ENCODE peak calls at places on chromosomes 16 and 17, in six cellular contexts. M is lower lobe of right lung, O is cardiac fibroblast, S is K562, F is H1, H is prostate gland. D is an unnamed sample.

GRCh38 chr16:4327782-4328579 is 12.1 kb downstream of the GLIS2 start:
- DNase-seq in M (peak; percentile 84), O (peak; percentile 84), S (peak; percentile 44), F (no peak), H (peak; percentile 62), D (peak; percentile 85)

GRCh38 chr16:3099732-3100499 is 822 bp upstream of the ZSCAN10 start:
- DNase-seq in M (peak; percentile 97), O (peak; percentile 91), S (peak; percentile 98), F (peak; percentile 86), H (peak; percentile 91), D (peak; percentile 91)

GRCh38 chr17:14813649-14814048 is 451.5 kb downstream of the PMP22 start:
- DNase-seq in M (peak; percentile 68), O (peak; percentile 22), S (peak; percentile 47), F (peak; percentile 82), H (no peak), D (peak; percentile 59)

GRCh38 chr16:52725461-52725860 is 178.5 kb upstream of the TOX3 start:
- DNase-seq in M (no peak), O (no peak), S (no peak), F (no peak), H (no peak), D (no peak)

GRCh38 chr16:85173077-85173980 is 61.1 kb upstream of the CIBAR2 start:
- DNase-seq in M (peak; percentile 44), O (peak; percentile 84), S (peak; percentile 80), F (no peak), H (no peak), D (no peak)

GRCh38 chr17:65556014-65556909 is 5.2 kb downstream of the AXIN2 start:
- DNase-seq in M (peak; percentile 89), O (peak; percentile 74), S (peak; percentile 64), F (no peak), H (peak; percentile 79), D (peak; percentile 93)

GRCh38 chr17:9050801-9051401 is 29.6 kb downstream of the NTN1 start:
- DNase-seq in M (no peak), O (no peak), S (no peak), F (peak; percentile 41), H (peak; percentile 19), D (no peak)

GRCh38 chr17:49015924-49016774 is 19.0 kb downstream of the IGF2BP1 start:
- DNase-seq in M (no peak), O (peak; percentile 44), S (no peak), F (no peak), H (no peak), D (no peak)

GRCh38 chr17:80612997-80613731 is 68.5 kb downstream of the RPTOR start:
- DNase-seq in M (no peak), O (no peak), S (no peak), F (no peak), H (no peak), D (no peak)

GRCh38 chr17:37068266-37068665 is 119.5 kb downstream of the AATF start:
- DNase-seq in M (no peak), O (no peak), S (no peak), F (no peak), H (no peak), D (no peak)

GRCh38 chr16:81650982-81651562 is 128.0 kb upstream of the PLCG2 start:
- DNase-seq in M (peak; percentile 74), O (peak; percentile 66), S (peak; percentile 74), F (no peak), H (peak; percentile 36), D (peak; percentile 87)

GRCh38 chr16:4297480-4297879 is 18.4 kb upstream of the GLIS2 start:
- DNase-seq in M (no peak), O (no peak), S (no peak), F (no peak), H (no peak), D (no peak)

GRCh38 chr17:8695916-8696415 is 48.7 kb downstream of the CCDC42 start:
- DNase-seq in M (no peak), O (no peak), S (no peak), F (no peak), H (no peak), D (no peak)

GRCh38 chr16:28276301-28276700 is 16.0 kb upstream of the SBK1 start:
- DNase-seq in M (no peak), O (no peak), S (no peak), F (no peak), H (no peak), D (no peak)

GRCh38 chr17:76721463-76721862 is 4.9 kb downstream of the JMJD6 start:
- DNase-seq in M (no peak), O (no peak), S (no peak), F (no peak), H (no peak), D (no peak)

GRCh38 chr17:70297397-70297796 is 128.1 kb downstream of the KCNJ2 start:
- DNase-seq in M (no peak), O (no peak), S (no peak), F (no peak), H (no peak), D (no peak)
- TF ChIP-seq CTCF in M (no peak), O (no peak), S (no peak), F (no peak), H (no peak), D (no peak)

DNA sequence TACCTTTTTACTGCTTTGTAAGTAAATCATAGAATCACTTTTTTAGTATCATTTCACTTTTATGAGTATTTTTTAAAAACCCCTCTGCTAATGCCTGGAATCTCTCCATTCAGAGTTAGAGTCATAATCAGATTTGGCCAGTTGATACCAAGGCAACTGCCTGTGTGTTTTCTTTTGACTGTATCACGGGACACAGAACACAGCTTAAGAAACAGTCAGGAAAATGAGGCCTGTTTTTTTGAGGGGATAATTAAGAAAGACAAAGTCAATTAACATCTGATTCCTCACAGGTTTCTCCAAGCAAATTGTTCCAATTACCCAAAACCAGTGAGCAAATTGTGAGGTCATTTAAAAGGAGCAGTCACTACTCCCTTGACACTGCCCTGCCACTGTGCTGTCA is 944.5 kb upstream of the SOX9 start:
- DNase-seq in M (no peak), O (no peak), S (no peak), F (no peak), H (no peak), D (no peak)
- TF ChIP-seq CTCF in M (no peak), O (no peak), S (no peak), F (no peak), H (no peak), D (no peak)

GRCh38 chr17:4934173-4934979 is 2.3 kb downstream of the GP1BA start:
- DNase-seq in M (no peak), O (peak; percentile 41), S (peak; percentile 40), F (no peak), H (no peak), D (no peak)
- TF ChIP-seq CTCF in M (peak; percentile 16), O (peak; percentile 40), S (peak; percentile 45), F (peak; percentile 55), H (peak; percentile 34), D (no peak)

GRCh38 chr16:57372372-57373116 is at the start of gene CX3CL1:
- DNase-seq in M (peak; percentile 62), O (peak; percentile 64), S (no peak), F (no peak), H (peak; percentile 85), D (peak; percentile 39)
- TF ChIP-seq CTCF in M (peak; percentile 40), O (no peak), S (no peak), F (peak; percentile 25), H (peak; percentile 35), D (no peak)

GRCh38 chr17:27232328-27232727 is 61.6 kb upstream of the WSB1 start:
- DNase-seq in M (no peak), O (no peak), S (no peak), F (no peak), H (no peak), D (no peak)

GRCh38 chr17:27233783-27234182 is 60.1 kb upstream of the WSB1 start:
- DNase-seq in M (no peak), O (no peak), S (no peak), F (no peak), H (no peak), D (no peak)

GRCh38 chr17:27226611-27227234 is 67.2 kb upstream of the WSB1 start:
- DNase-seq in M (no peak), O (peak; percentile 38), S (no peak), F (no peak), H (no peak), D (no peak)

GRCh38 chr17:27233059-27233458 is 60.9 kb upstream of the WSB1 start:
- DNase-seq in M (no peak), O (no peak), S (no peak), F (no peak), H (no peak), D (no peak)

DNA sequence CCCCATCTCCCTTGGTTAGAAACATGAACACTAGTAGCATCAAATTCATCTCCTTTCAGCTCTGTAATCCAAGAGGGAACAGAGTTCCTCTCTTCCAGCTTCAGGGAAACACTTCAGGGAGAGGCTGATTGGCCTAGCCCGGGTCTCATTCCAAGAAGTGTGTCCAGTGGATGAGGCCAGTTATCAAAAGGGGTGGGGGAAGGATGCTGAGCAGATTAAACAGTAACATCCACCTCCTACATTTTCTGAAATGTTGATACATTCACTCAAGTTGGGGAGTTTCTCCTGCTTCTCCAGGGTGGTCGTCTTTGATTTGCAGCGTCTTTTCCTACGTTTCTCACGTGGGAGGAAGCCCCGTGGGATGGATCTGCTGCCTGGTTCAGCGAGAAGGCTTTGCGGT is 62.9 kb upstream of the WSB1 start:
- DNase-seq in M (no peak), O (no peak), S (no peak), F (no peak), H (no peak), D (no peak)
- TF ChIP-seq CTCF in M (no peak), O (no peak), S (no peak), F (no peak), H (no peak), D (no peak)

DNA sequence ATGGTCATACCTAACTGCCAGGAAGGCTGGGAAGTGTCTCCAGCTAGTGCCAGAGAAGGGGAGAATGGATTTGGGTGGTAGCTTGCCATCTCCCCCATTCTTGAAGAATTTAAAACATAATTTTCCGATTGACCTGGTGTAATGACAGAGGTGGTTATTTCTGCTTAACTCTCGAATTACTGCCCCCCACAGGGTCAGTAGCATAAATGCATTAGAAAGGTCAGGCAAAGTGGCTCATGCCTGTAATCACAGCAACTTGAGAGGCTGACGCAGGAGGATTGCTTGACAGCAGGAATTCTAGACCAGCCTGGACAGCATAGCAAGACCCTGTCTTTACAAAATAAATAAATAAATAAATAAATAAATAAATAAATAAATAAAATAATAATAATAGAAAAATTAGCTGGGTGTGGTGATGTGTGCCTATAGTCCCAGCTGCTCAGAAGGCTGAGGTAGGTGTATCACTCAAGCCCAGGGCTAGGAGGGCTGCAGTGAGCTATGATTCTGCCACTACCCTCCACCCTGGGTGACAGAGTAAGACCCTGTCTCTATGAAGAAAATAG is 27.5 kb downstream of the TMC7 start:
- DNase-seq in M (no peak), O (no peak), S (no peak), F (no peak), H (no peak), D (no peak)
- TF ChIP-seq CTCF in M (no peak), O (no peak), S (no peak), F (no peak), H (no peak), D (no peak)

GRCh38 chr17:33686171-33686570 is 393.1 kb upstream of the ASIC2 start:
- DNase-seq in M (no peak), O (no peak), S (peak; percentile 73), F (peak; percentile 19), H (no peak), D (peak; percentile 34)
- TF ChIP-seq CTCF in M (peak; percentile 22), O (no peak), S (peak; percentile 62), F (peak; percentile 51), H (no peak), D (peak; percentile 64)

D was measured in glutamatergic neuron.